ENCODE peak calls at places on chromosome 12, in nine cellular contexts. W, Z, X, A, N, U, C, J and V are unnamed samples.

GRCh38 chr12:131832393-131833231 is 4.4 kb downstream of the MMP17 start:
- DNase-seq in N (peak; percentile 61), U (no peak), Z (no peak), A (no peak), X (no peak), C (peak; percentile 51), W (peak; percentile 85), J (no peak), V (no peak)

GRCh38 chr12:29032431-29032830 is 116.6 kb upstream of the FAR2 start:
- DNase-seq in J (no peak), X (no peak), A (no peak), U (no peak), C (no peak), W (no peak), N (no peak), Z (no peak), V (no peak)

GRCh38 chr12:85872497-85873091 is 1.5 kb upstream of the NTS start:
- DNase-seq in X (peak; percentile 32), C (no peak), A (peak; percentile 23), Z (peak; percentile 28), J (no peak), W (no peak), U (no peak), N (peak; percentile 52), V (peak; percentile 65)

GRCh38 chr12:105072888-105073488 is 11.3 kb downstream of the ALDH1L2 start:
- DNase-seq in J (no peak), C (no peak), N (no peak), X (no peak), A (no peak), Z (no peak), W (no peak), U (no peak), V (no peak)

GRCh38 chr12:68794653-68795253 is 13.2 kb upstream of the MDM2 start:
- DNase-seq in X (no peak), A (no peak), N (no peak), J (no peak), Z (no peak), U (no peak), C (no peak), W (no peak), V (no peak)

GRCh38 chr12:100827901-100828520 is 33.4 kb downstream of the ANO4 start:
- DNase-seq in C (no peak), N (peak; percentile 12), A (peak; percentile 9), U (no peak), X (no peak), J (no peak), W (no peak), Z (peak; percentile 2), V (no peak)

GRCh38 chr12:117875652-117876491 is 92.9 kb downstream of the KSR2 start:
- DNase-seq in C (no peak), N (peak; percentile 62), U (no peak), X (no peak), J (peak; percentile 81), A (peak; percentile 61), W (no peak), Z (peak; percentile 10), V (no peak)

GRCh38 chr12:96710127-96710745 is 196.8 kb upstream of the NEDD1 start:
- DNase-seq in J (no peak), C (no peak), Z (no peak), U (no peak), N (peak; percentile 52), A (no peak), W (no peak), X (peak; percentile 14), V (no peak)

GRCh38 chr12:1814266-1814665 is 6.1 kb upstream of the LRTM2 start:
- DNase-seq in N (no peak), U (no peak), A (no peak), Z (no peak), W (no peak), J (no peak), C (no peak), X (no peak), V (no peak)

GRCh38 chr12:14201291-14201690 is 164.2 kb upstream of the ATF7IP start:
- DNase-seq in W (no peak), U (no peak), X (no peak), J (no peak), Z (no peak), A (no peak), C (no peak), N (no peak), V (no peak)

GRCh38 chr12:69442894-69443293 is 27.3 kb upstream of the FRS2 start:
- DNase-seq in Z (no peak), U (no peak), J (no peak), A (no peak), X (no peak), C (no peak), N (no peak), W (no peak), V (no peak)

GRCh38 chr12:75720807-75721206 is 209.4 kb upstream of the KRR1 start:
- DNase-seq in A (no peak), C (no peak), W (no peak), J (peak; percentile 50), N (peak; percentile 54), X (no peak), Z (no peak), U (no peak), V (no peak)

GRCh38 chr12:85489194-85489593 is 209.2 kb downstream of the ALX1 start:
- DNase-seq in X (no peak), Z (no peak), N (peak; percentile 75), U (no peak), J (no peak), A (no peak), W (no peak), C (no peak), V (no peak)

GRCh38 chr12:84502907-84503787 is 409.5 kb downstream of the SLC6A15 start:
- DNase-seq in W (no peak), C (no peak), J (peak; percentile 15), Z (peak; percentile 1), A (peak; percentile 16), N (no peak), X (no peak), U (no peak), V (peak; percentile 40)

GRCh38 chr12:129700036-129700435 is 203.8 kb downstream of the TMEM132D start:
- DNase-seq in C (no peak), A (no peak), Z (no peak), W (no peak), U (no peak), J (no peak), X (no peak), N (no peak), V (no peak)

GRCh38 chr12:46360908-46361666 is 11.5 kb downstream of the SLC38A2 start:
- DNase-seq in X (no peak), U (no peak), N (no peak), W (no peak), A (no peak), Z (no peak), J (no peak), C (no peak), V (no peak)